ENCODE peak calls at places on chromosomes 2 and 18, in six cellular contexts. J is neuronal stem cell, Q is mesenchymal stem cell, A is mesendoderm, G is IMR-90, D is H1. U is an unnamed sample.

GRCh38 chr2:72112421-72112820 is 35.2 kb downstream of the CYP26B1 start:
- DNase-seq in Q (no peak), D (peak; percentile 23), A (no peak), G (peak; percentile 45), J (no peak), U (no peak)

GRCh38 chr2:217953011-217953481 is 49.7 kb downstream of the TNS1 start:
- DNase-seq in A (no peak), G (no peak), J (no peak), Q (no peak), D (no peak), U (no peak)

GRCh38 chr2:45302011-45302325 is 292.7 kb upstream of the SIX2 start:
- DNase-seq in D (no peak), Q (no peak), A (no peak), G (no peak), J (no peak), U (no peak)

GRCh38 chr2:49801898-49802297 is 647.6 kb upstream of the FSHR start:
- DNase-seq in G (no peak), Q (no peak), A (no peak), D (no peak), J (no peak), U (no peak)

GRCh38 chr18:22689711-22690110 is 243.4 kb upstream of the RBBP8 start:
- DNase-seq in A (no peak), J (no peak), D (no peak), G (no peak), Q (no peak), U (no peak)

GRCh38 chr2:177314194-177314593 is 49.7 kb upstream of the NFE2L2 start:
- DNase-seq in G (peak; percentile 95), J (no peak), A (no peak), Q (peak; percentile 60), D (no peak), U (no peak)

GRCh38 chr2:172278642-172279041 is 148.7 kb upstream of the ITGA6 start:
- DNase-seq in Q (no peak), J (no peak), G (no peak), D (no peak), A (no peak), U (no peak)

GRCh38 chr18:27685807-27686412 is 491.0 kb downstream of the CDH2 start:
- DNase-seq in D (no peak), G (peak; percentile 39), Q (peak; percentile 49), A (peak; percentile 50), J (no peak), U (peak; percentile 11)

GRCh38 chr2:217000406-217000805 is 140.5 kb upstream of the TNP1 start:
- DNase-seq in D (no peak), Q (no peak), A (no peak), G (no peak), J (no peak), U (no peak)

GRCh38 chr2:36408198-36408703 is 52.7 kb downstream of the CRIM1 start:
- DNase-seq in Q (peak; percentile 87), D (peak; percentile 59), A (peak; percentile 77), G (peak; percentile 85), J (peak; percentile 39), U (no peak)

GRCh38 chr2:28972778-28973335 is 8.2 kb upstream of the TOGARAM2 start:
- DNase-seq in D (no peak), J (no peak), Q (no peak), A (no peak), G (no peak), U (peak; percentile 72)

GRCh38 chr18:59340312-59340711 is 18.8 kb downstream of the LMAN1 start:
- DNase-seq in Q (no peak), A (no peak), J (no peak), D (no peak), G (no peak), U (no peak)

GRCh38 chr2:65231892-65232477 is 4.4 kb downstream of the ACTR2 start:
- DNase-seq in D (no peak), G (peak; percentile 38), A (peak; percentile 33), J (no peak), Q (peak; percentile 65), U (peak; percentile 6)

GRCh38 chr18:11498821-11499220 is 110.6 kb upstream of the SLC35G4 start:
- DNase-seq in G (no peak), D (no peak), Q (no peak), A (no peak), J (no peak), U (no peak)

GRCh38 chr2:38650012-38650411 is 15.9 kb upstream of the GALM start:
- DNase-seq in A (no peak), Q (no peak), J (no peak), G (no peak), D (no peak), U (peak; percentile 43)

GRCh38 chr2:111058264-111058663 is 62.5 kb upstream of the BCL2L11 start:
- DNase-seq in Q (no peak), J (no peak), D (no peak), A (no peak), G (no peak), U (no peak)

GRCh38 chr2:219723311-219723710 is 95.9 kb downstream of the SLC4A3 start:
- DNase-seq in G (no peak), J (no peak), A (no peak), D (no peak), Q (no peak), U (no peak)

GRCh38 chr18:36887864-36888263 is 58.9 kb downstream of the KIAA1328 start:
- DNase-seq in J (no peak), A (no peak), G (no peak), Q (no peak), D (no peak), U (no peak)

GRCh38 chr2:164868563-164869419 is 27.2 kb upstream of the COBLL1 start:
- DNase-seq in A (no peak), J (no peak), G (no peak), Q (peak; percentile 12), D (no peak), U (no peak)

GRCh38 chr18:8322486-8322885 is 286.8 kb upstream of the RAB12 start:
- DNase-seq in G (no peak), Q (no peak), J (no peak), A (no peak), D (no peak), U (no peak)

GRCh38 chr2:96098900-96099590 is 17.3 kb downstream of the ADRA2B start:
- DNase-seq in J (no peak), G (no peak), A (no peak), Q (no peak), D (peak; percentile 43), U (no peak)

GRCh38 chr2:127208313-127208712 is 11.8 kb downstream of the CYP27C1 start:
- DNase-seq in J (no peak), Q (peak; percentile 30), D (peak; percentile 66), A (peak; percentile 71), G (peak; percentile 19), U (no peak)

GRCh38 chr2:239057533-239057932 is 209.6 kb downstream of the TWIST2 start:
- DNase-seq in Q (no peak), G (no peak), A (no peak), D (no peak), J (no peak), U (no peak)

GRCh38 chr2:46648141-46648742 is 168.9 kb downstream of the TMEM247 start:
- DNase-seq in J (no peak), D (no peak), A (no peak), G (peak; percentile 53), Q (no peak), U (peak; percentile 78)

GRCh38 chr2:225002656-225003045 is 39.6 kb downstream of the DOCK10 start:
- DNase-seq in A (no peak), D (no peak), J (no peak), G (no peak), Q (no peak), U (no peak)

GRCh38 chr2:136448986-136449780 is 316.2 kb upstream of the THSD7B start:
- DNase-seq in Q (no peak), A (peak; percentile 71), G (no peak), J (no peak), D (no peak), U (no peak)

GRCh38 chr2:96622544-96622943 is 15.6 kb downstream of the KANSL3 start:
- DNase-seq in A (no peak), D (no peak), J (no peak), Q (no peak), G (no peak), U (no peak)

DNA sequence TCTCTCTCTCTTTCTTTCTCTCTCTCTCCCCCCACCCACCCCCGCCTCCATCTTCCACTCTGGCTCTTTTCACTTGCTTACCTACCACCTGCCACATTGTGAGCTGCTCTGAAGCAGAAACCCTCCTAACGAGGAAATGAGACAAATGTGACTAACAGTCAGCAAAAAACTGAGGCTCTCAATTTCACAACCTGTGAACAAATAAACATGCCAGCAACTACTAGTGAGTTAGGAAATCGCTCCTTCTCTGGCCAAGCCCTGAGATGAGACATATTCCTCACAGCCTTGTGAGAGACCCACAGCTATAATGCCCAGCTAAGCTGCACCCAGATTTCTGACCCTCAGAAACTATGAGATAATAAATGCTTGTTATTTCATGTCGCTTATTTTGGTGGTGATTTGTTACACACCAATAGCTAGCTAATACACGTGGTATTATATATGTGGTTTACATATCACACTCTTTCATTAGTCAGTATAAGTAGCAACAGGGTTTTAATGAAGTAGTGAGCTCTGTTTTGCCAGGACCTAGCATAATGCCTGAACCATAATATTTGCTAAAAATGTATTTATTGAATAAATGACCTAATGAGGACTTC is 8.4 kb upstream of the ZNF521 start:
- DNase-seq in G (no peak), J (no peak), A (no peak), D (no peak), Q (peak; percentile 30), U (no peak)
- H2AK5ac ChIP-seq in G (no peak overlapping the region), J (no peak overlapping the region), A (no peak overlapping the region), D (no peak overlapping the region), Q (no peak overlapping the region), U (no peak overlapping the region)

DNA sequence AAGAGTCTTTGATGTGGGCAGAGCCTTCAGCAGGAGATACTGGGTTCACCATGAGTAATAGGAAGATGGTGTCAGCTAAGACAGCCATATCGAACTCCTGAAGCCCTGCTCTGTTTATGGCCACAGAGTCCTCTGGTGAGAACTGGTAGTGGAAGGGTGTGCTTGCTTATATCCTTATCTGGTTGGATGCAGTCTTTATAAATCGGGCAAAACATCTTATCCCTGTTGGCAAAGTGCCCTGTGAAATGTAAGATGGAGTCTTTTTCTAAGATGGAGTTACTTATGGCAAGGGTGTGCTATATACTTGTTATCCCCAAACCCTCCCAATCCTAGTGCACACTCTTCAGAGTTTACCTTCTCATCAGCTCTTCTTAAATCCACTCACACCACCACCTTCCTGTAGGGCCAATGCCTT is 190.8 kb upstream of the PARD3B start:
- DNase-seq in J (no peak), G (peak; percentile 1), A (no peak), Q (no peak), D (no peak), U (no peak)
- H3K4me3 ChIP-seq in J (no peak overlapping the region), G (no peak overlapping the region), A (no peak overlapping the region), Q (no peak overlapping the region), D (no peak overlapping the region), U (no peak overlapping the region)

DNA sequence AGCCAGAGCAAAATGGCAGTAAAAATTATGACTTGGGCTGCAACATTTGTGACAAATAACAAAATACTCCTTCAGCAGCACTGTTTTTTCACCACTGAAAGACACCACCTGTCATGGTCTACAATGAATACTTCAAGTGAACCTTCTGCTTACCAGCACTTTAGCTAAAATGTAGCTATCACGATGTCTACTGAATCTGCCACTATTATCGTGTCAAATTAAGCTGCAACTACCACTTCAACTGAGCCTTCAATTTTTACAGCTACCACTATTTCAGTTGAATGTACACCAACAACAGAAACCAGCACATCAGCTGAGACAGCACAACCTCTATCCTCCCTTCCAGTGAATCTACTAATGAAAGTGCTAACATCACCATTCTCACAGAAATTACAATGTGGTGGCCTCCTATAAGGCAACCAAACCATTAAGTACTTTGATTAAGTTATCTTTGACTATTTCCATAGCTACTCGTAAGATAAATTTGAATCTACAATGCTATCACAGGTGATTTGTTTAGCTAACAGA is 10.8 kb upstream of the DYNAP start:
- DNase-seq in G (no peak), Q (no peak), A (no peak), D (no peak), J (no peak), U (no peak)
- H3K23ac ChIP-seq in G (no peak overlapping the region), Q (no peak overlapping the region), A (no peak overlapping the region), D (no peak overlapping the region), J (no peak overlapping the region), U (no peak overlapping the region)

GRCh38 chr18:48959551-48959920 is 8.8 kb upstream of the SMAD7 start:
- DNase-seq in A (no peak), G (no peak), D (peak; percentile 80), J (no peak), Q (peak; percentile 46), U (no peak)
- H2AK5ac ChIP-seq in A (peak overlapping the region; percentile 52), G (peak overlapping the region; percentile 60), D (peak overlapping the region; percentile 40), J (no peak overlapping the region), Q (peak overlapping the region; percentile 7), U (peak overlapping the region; percentile 68)